ENCODE peak calls at places on chromosomes 6 and 20, in ten cellular contexts. H is LoVo; A is HT-29; F is activated CD4-positive, alpha-beta T cell treated with anti-CD3 and anti-CD28 coated beads, Interleukin-2, amount 50 U/mL, for 1 hour; U is activated naive CD8-positive, alpha-beta T cell treated with anti-CD3 and anti-CD28 coated beads, Interleukin-2, amount 50 U/mL, for 24 hours; W is A549; N is ELF-1; T is T-helper 2 cell; R is AG20443; S is skeletal muscle cell. I is an unnamed sample.

GRCh38 chr6:83853968-83854501 is 875 bp downstream of the RIPPLY2 start:
- DNase-seq in H (no peak), A (no peak), F (no peak), U (no peak), W (no peak), N (peak), T (no peak), R (no peak), S (no peak), I (no peak)

GRCh38 chr20:36074983-36075382 is 79.6 kb upstream of the EPB41L1 start:
- DNase-seq in H (no peak), A (no peak), F (no peak), U (no peak), W (no peak), N (no peak), T (no peak), R (no peak), S (no peak), I (no peak)

GRCh38 chr6:39312912-39313525 is 1.2 kb downstream of the KCNK17 start:
- DNase-seq in H (no peak), A (no peak), F (no peak), U (no peak), W (no peak), N (no peak), T (no peak), R (no peak), S (no peak), I (no peak)

GRCh38 chr20:50055524-50056083 is 57.3 kb downstream of the UBE2V1 start:
- DNase-seq in H (no peak), A (no peak), F (no peak), U (no peak), W (no peak), N (no peak), T (no peak), R (no peak), S (no peak), I (no peak)

GRCh38 chr6:24933868-24934401 is 1.8 kb downstream of the RIPOR2 start:
- DNase-seq in H (peak), A (peak), F (peak), U (no peak), W (peak), N (peak), T (peak), R (no peak), S (no peak), I (no peak)

GRCh38 chr20:2756056-2756611 is 44.3 kb downstream of the CPXM1 start:
- DNase-seq in H (no peak), A (peak), F (no peak), U (no peak), W (no peak), N (peak), T (no peak), R (peak), S (no peak), I (no peak)

GRCh38 chr20:32574296-32575226 is 10.6 kb downstream of the NOL4L start:
- DNase-seq in H (no peak), A (no peak), F (no peak), U (peak), W (peak), N (peak), T (no peak), R (peak), S (peak), I (peak)

GRCh38 chr6:51855310-51856082 is 231.9 kb downstream of the PKHD1 start:
- DNase-seq in H (peak), A (peak), F (no peak), U (peak), W (peak), N (peak), T (peak), R (peak), S (peak), I (no peak)